ENCODE peak calls at places on chromosomes 13 and 19, in seven cellular contexts. One of them, this sample, is unnamed.

GRCh38 chr13:95281258-95281602 is 20.0 kb downstream of the ABCC4 start:
- DNase-seq in K562: no peak
- DNase-seq in SK-N-SH: no peak
- DNase-seq in HepG2: no peak
- DNase-seq in GM12878: no peak
- DNase-seq in HCT116: no peak
- DNase-seq in H1: no peak
- DNase-seq in this sample: no peak

GRCh38 chr19:52673014-52673413 is 34.9 kb upstream of the ZNF83 start:
- DNase-seq in GM12878: no peak
- DNase-seq in SK-N-SH: no peak
- DNase-seq in H1: no peak
- DNase-seq in HepG2: no peak
- DNase-seq in HCT116: no peak
- DNase-seq in K562: no peak
- DNase-seq in this sample: no peak

GRCh38 chr13:27379694-27380596 is 44.5 kb upstream of the GTF3A start:
- DNase-seq in H1: peak
- DNase-seq in HCT116: peak
- DNase-seq in HepG2: peak
- DNase-seq in GM12878: no peak
- DNase-seq in SK-N-SH: peak
- DNase-seq in K562: peak
- DNase-seq in this sample: no peak

GRCh38 chr19:31678421-31678820 is 329.2 kb upstream of the TSHZ3 start:
- DNase-seq in HepG2: no peak
- DNase-seq in HCT116: no peak
- DNase-seq in GM12878: no peak
- DNase-seq in H1: no peak
- DNase-seq in SK-N-SH: no peak
- DNase-seq in K562: no peak
- DNase-seq in this sample: no peak

GRCh38 chr19:35703343-35703742 is 1.0 kb upstream of the ZBTB32 start:
- DNase-seq in HepG2: no peak
- DNase-seq in H1: no peak
- DNase-seq in K562: no peak
- DNase-seq in SK-N-SH: peak
- DNase-seq in GM12878: no peak
- DNase-seq in HCT116: no peak
- DNase-seq in this sample: no peak

GRCh38 chr19:37992761-37993160 is 85.8 kb downstream of the SIPA1L3 start:
- DNase-seq in HepG2: no peak
- DNase-seq in H1: no peak
- DNase-seq in K562: no peak
- DNase-seq in GM12878: no peak
- DNase-seq in SK-N-SH: no peak
- DNase-seq in HCT116: no peak
- DNase-seq in this sample: no peak

GRCh38 chr13:66462187-66462586 is 767.9 kb downstream of the PCDH9 start:
- DNase-seq in HepG2: no peak
- DNase-seq in K562: no peak
- DNase-seq in SK-N-SH: no peak
- DNase-seq in HCT116: no peak
- DNase-seq in H1: no peak
- DNase-seq in GM12878: no peak
- DNase-seq in this sample: no peak

GRCh38 chr13:112982281-112983041 is 13.4 kb downstream of the MCF2L start:
- DNase-seq in H1: no peak
- DNase-seq in K562: no peak
- DNase-seq in HepG2: no peak
- DNase-seq in HCT116: no peak
- DNase-seq in SK-N-SH: peak
- DNase-seq in GM12878: no peak
- DNase-seq in this sample: no peak

GRCh38 chr13:35285677-35286076 is 190.8 kb downstream of the MAB21L1 start:
- DNase-seq in GM12878: no peak
- DNase-seq in HepG2: no peak
- DNase-seq in H1: no peak
- DNase-seq in K562: no peak
- DNase-seq in HCT116: no peak
- DNase-seq in SK-N-SH: no peak
- DNase-seq in this sample: no peak

GRCh38 chr19:3868770-3869456 is at the start of gene ZFR2:
- DNase-seq in GM12878: no peak
- DNase-seq in H1: peak
- DNase-seq in K562: peak
- DNase-seq in HepG2: no peak
- DNase-seq in HCT116: peak
- DNase-seq in SK-N-SH: peak
- DNase-seq in this sample: peak

GRCh38 chr13:105874808-105875207 is 660.7 kb downstream of the EFNB2 start:
- DNase-seq in GM12878: no peak
- DNase-seq in SK-N-SH: no peak
- DNase-seq in HCT116: no peak
- DNase-seq in K562: no peak
- DNase-seq in H1: no peak
- DNase-seq in HepG2: no peak
- DNase-seq in this sample: no peak

GRCh38 chr19:38693380-38694223 is 46.2 kb downstream of the ACTN4 start:
- DNase-seq in SK-N-SH: no peak
- DNase-seq in GM12878: no peak
- DNase-seq in H1: no peak
- DNase-seq in HepG2: peak
- DNase-seq in K562: no peak
- DNase-seq in HCT116: peak
- DNase-seq in this sample: no peak

GRCh38 chr13:29532136-29532535 is 63.4 kb downstream of the SLC7A1 start:
- DNase-seq in GM12878: no peak
- DNase-seq in HepG2: no peak
- DNase-seq in K562: no peak
- DNase-seq in SK-N-SH: no peak
- DNase-seq in H1: no peak
- DNase-seq in HCT116: no peak
- DNase-seq in this sample: no peak

GRCh38 chr19:5148794-5149190 is 179.9 kb downstream of the KDM4B start:
- DNase-seq in H1: peak
- DNase-seq in HCT116: no peak
- DNase-seq in HepG2: no peak
- DNase-seq in K562: no peak
- DNase-seq in GM12878: no peak
- DNase-seq in SK-N-SH: no peak
- DNase-seq in this sample: no peak

GRCh38 chr13:74767031-74767430 is 632.8 kb upstream of the KLF12 start:
- DNase-seq in SK-N-SH: no peak
- DNase-seq in H1: no peak
- DNase-seq in HepG2: no peak
- DNase-seq in GM12878: no peak
- DNase-seq in K562: no peak
- DNase-seq in HCT116: no peak
- DNase-seq in this sample: no peak

GRCh38 chr19:2611483-2612464 is 90.7 kb downstream of the GNG7 start:
- DNase-seq in K562: no peak
- DNase-seq in HepG2: no peak
- DNase-seq in H1: no peak
- DNase-seq in SK-N-SH: no peak
- DNase-seq in GM12878: no peak
- DNase-seq in HCT116: no peak
- DNase-seq in this sample: no peak

GRCh38 chr13:62473190-62473943 is 1057.7 kb upstream of the PCDH20 start:
- DNase-seq in HepG2: no peak
- DNase-seq in H1: no peak
- DNase-seq in SK-N-SH: no peak
- DNase-seq in HCT116: no peak
- DNase-seq in K562: no peak
- DNase-seq in GM12878: no peak
- DNase-seq in this sample: no peak

GRCh38 chr19:10421240-10421948 is 1.1 kb downstream of the PDE4A start:
- DNase-seq in HCT116: no peak
- DNase-seq in H1: no peak
- DNase-seq in K562: no peak
- DNase-seq in GM12878: no peak
- DNase-seq in HepG2: no peak
- DNase-seq in SK-N-SH: no peak
- DNase-seq in this sample: no peak

GRCh38 chr19:51020988-51021651 is 1.6 kb upstream of the KLK10 start:
- DNase-seq in GM12878: no peak
- DNase-seq in HepG2: peak
- DNase-seq in HCT116: no peak
- DNase-seq in SK-N-SH: peak
- DNase-seq in H1: no peak
- DNase-seq in K562: peak
- DNase-seq in this sample: no peak

GRCh38 chr19:9883231-9883758 is 48.2 kb downstream of the PIN1 start:
- DNase-seq in K562: no peak
- DNase-seq in SK-N-SH: no peak
- DNase-seq in HepG2: no peak
- DNase-seq in H1: no peak
- DNase-seq in GM12878: no peak
- DNase-seq in HCT116: peak
- DNase-seq in this sample: no peak

GRCh38 chr19:14728595-14728994 is 38.7 kb downstream of the ZNF333 start:
- DNase-seq in K562: no peak
- DNase-seq in HepG2: no peak
- DNase-seq in SK-N-SH: no peak
- DNase-seq in HCT116: no peak
- DNase-seq in GM12878: no peak
- DNase-seq in H1: no peak
- DNase-seq in this sample: no peak

GRCh38 chr19:47512183-47512947 is 2.5 kb downstream of the NAPA start:
- DNase-seq in GM12878: no peak
- DNase-seq in K562: no peak
- DNase-seq in HCT116: no peak
- DNase-seq in HepG2: peak
- DNase-seq in H1: no peak
- DNase-seq in SK-N-SH: no peak
- DNase-seq in this sample: peak

GRCh38 chr19:13842294-13843103 is 34.4 kb upstream of the NANOS3 start:
- DNase-seq in GM12878: no peak
- DNase-seq in HCT116: no peak
- DNase-seq in K562: peak
- DNase-seq in HepG2: no peak
- DNase-seq in SK-N-SH: peak
- DNase-seq in H1: no peak
- DNase-seq in this sample: peak

GRCh38 chr13:52454459-52454824 is 836 bp upstream of the CKAP2 start:
- DNase-seq in GM12878: peak
- DNase-seq in SK-N-SH: peak
- DNase-seq in H1: no peak
- DNase-seq in HepG2: no peak
- DNase-seq in K562: no peak
- DNase-seq in HCT116: no peak
- DNase-seq in this sample: peak

GRCh38 chr13:110012102-110012739 is 225.8 kb upstream of the IRS2 start:
- DNase-seq in K562: no peak
- DNase-seq in H1: no peak
- DNase-seq in HCT116: peak
- DNase-seq in GM12878: no peak
- DNase-seq in SK-N-SH: no peak
- DNase-seq in HepG2: peak
- DNase-seq in this sample: no peak
- TF ChIP-seq JUND in K562: no peak
- TF ChIP-seq JUND in H1: no peak
- TF ChIP-seq JUND in HCT116: peak
- TF ChIP-seq JUND in GM12878: no peak
- TF ChIP-seq JUND in SK-N-SH: peak
- TF ChIP-seq JUND in HepG2: no peak
- TF ChIP-seq JUND in this sample: no peak

GRCh38 chr13:21086929-21087328 is 25.5 kb upstream of the LATS2 start:
- DNase-seq in HepG2: no peak
- DNase-seq in SK-N-SH: no peak
- DNase-seq in HCT116: no peak
- DNase-seq in H1: no peak
- DNase-seq in K562: no peak
- DNase-seq in GM12878: no peak
- DNase-seq in this sample: no peak
- TF ChIP-seq JUND in HepG2: no peak
- TF ChIP-seq JUND in SK-N-SH: no peak
- TF ChIP-seq JUND in HCT116: no peak
- TF ChIP-seq JUND in H1: no peak
- TF ChIP-seq JUND in K562: no peak
- TF ChIP-seq JUND in GM12878: no peak
- TF ChIP-seq JUND in this sample: no peak

DNA sequence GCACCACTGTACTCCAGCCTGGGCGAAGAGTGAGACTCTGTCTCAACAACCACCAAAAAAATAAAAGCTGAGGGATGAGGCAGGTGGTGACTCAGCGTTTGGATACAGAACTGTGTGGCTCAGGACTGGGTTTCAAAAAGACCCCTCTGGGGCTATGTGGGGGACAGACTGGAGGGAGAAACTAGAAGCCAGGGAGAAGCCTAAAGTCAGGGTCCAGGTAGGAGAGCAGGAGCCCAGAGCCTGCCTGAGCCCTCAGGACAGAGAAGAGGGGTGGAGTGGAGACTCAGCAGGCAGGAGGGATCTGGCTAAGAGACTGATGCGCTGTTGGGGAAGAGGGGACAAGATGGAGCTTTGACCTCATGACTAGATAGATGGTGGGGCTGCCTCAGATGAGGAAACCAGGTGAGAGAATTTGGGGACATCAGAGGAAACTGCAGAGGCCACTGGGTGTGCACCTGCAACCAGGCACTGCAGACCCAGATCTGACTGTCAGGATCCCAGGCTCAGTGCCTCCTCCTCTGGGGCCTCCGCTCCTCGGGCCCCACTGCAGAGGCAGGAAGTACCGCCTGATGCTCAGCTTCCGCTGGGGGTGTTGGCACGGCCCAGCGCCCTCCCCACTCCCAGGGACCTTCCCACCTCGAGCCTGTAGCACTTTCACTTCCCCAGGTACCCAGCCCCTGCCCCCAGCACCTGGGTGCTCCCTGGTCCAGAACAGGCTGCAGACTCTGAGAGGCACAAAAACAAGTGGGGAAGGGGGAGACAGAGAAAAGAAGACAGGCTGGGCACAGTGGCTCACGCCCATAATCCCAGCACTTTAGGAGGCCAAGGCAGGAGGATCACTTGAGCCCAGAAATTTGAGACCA is 1.5 kb upstream of the CD37 start:
- DNase-seq in H1: no peak
- DNase-seq in SK-N-SH: no peak
- DNase-seq in HepG2: no peak
- DNase-seq in HCT116: no peak
- DNase-seq in GM12878: peak
- DNase-seq in K562: no peak
- DNase-seq in this sample: no peak
- TF ChIP-seq JUND in H1: no peak
- TF ChIP-seq JUND in SK-N-SH: no peak
- TF ChIP-seq JUND in HepG2: no peak
- TF ChIP-seq JUND in HCT116: no peak
- TF ChIP-seq JUND in GM12878: no peak
- TF ChIP-seq JUND in K562: no peak
- TF ChIP-seq JUND in this sample: no peak

DNA sequence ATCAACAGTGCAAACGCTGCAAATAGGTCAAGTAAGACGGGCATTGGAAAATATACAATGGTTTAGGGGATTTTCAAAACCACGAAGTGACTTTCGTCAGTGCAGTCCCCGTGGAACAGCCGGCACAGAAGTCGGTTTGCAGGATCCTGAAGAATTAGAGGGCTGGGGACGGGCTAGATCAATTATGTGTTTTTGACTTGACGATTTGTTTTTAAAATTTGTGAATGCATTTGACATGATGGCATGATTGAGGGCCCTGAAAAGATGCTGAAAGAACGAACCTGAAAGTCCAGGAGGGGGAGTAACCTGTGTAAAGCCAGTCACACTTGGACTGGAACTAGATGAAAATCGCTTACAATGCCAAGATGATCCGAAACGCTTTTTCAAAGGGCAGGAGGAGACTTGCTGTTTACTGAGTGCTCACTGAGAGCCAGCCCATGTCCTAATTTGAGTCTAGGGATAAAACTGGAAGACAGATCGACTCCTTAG is 8.9 kb upstream of the DGKH start:
- DNase-seq in GM12878: peak
- DNase-seq in K562: peak
- DNase-seq in H1: no peak
- DNase-seq in SK-N-SH: peak
- DNase-seq in HepG2: no peak
- DNase-seq in HCT116: peak
- DNase-seq in this sample: peak
- TF ChIP-seq JUND in GM12878: no peak
- TF ChIP-seq JUND in K562: no peak
- TF ChIP-seq JUND in H1: no peak
- TF ChIP-seq JUND in SK-N-SH: no peak
- TF ChIP-seq JUND in HepG2: no peak
- TF ChIP-seq JUND in HCT116: no peak
- TF ChIP-seq JUND in this sample: no peak